ENCODE peak calls at places on chromosomes 2 and 18, in eight cellular contexts. G is A549, Q is ovary, D is K562, P is stomach, X is upper lobe of left lung, B is transverse colon, W is H1. H is an unnamed sample.

GRCh38 chr2:17301437-17301836 is 216.8 kb downstream of the RAD51AP2 start:
- DNase-seq in G (no peak), Q (no peak), D (no peak), P (no peak), X (no peak), B (no peak), W (no peak), H (no peak)

GRCh38 chr2:38444247-38444646 is 67.2 kb upstream of the ATL2 start:
- DNase-seq in G (no peak), Q (no peak), D (no peak), P (no peak), X (no peak), B (no peak), W (no peak), H (no peak)

GRCh38 chr2:95316466-95317122 is 19.4 kb downstream of the KCNIP3 start:
- DNase-seq in G (no peak), Q (no peak), D (no peak), P (no peak), X (no peak), B (no peak), W (no peak), H (no peak)

GRCh38 chr18:54981076-54981475 is 21.8 kb upstream of the CCDC68 start:
- DNase-seq in G (no peak), Q (no peak), D (no peak), P (no peak), X (no peak), B (no peak), W (no peak), H (no peak)

GRCh38 chr2:20436716-20437470 is 10.0 kb upstream of the RHOB start:
- DNase-seq in G (no peak), Q (no peak), D (no peak), P (no peak), X (no peak), B (peak), W (no peak), H (no peak)

GRCh38 chr2:169073972-169074751 is 4.8 kb downstream of the DHRS9 start:
- DNase-seq in G (no peak), Q (no peak), D (no peak), P (no peak), X (no peak), B (no peak), W (no peak), H (no peak)

GRCh38 chr2:58133395-58133794 is 86.8 kb downstream of the VRK2 start:
- DNase-seq in G (no peak), Q (no peak), D (no peak), P (no peak), X (no peak), B (no peak), W (no peak), H (no peak)

GRCh38 chr2:88582030-88582429 is 45.2 kb downstream of the EIF2AK3 start:
- DNase-seq in G (no peak), Q (no peak), D (no peak), P (no peak), X (no peak), B (no peak), W (no peak), H (no peak)

GRCh38 chr2:14720319-14720718 is 87.8 kb downstream of the LRATD1 start:
- DNase-seq in G (no peak), Q (no peak), D (no peak), P (no peak), X (no peak), B (no peak), W (no peak), H (no peak)

GRCh38 chr2:18209934-18210639 is 331.6 kb downstream of the KCNS3 start:
- DNase-seq in G (peak), Q (no peak), D (no peak), P (no peak), X (no peak), B (no peak), W (no peak), H (no peak)

GRCh38 chr2:226690471-226691024 is 109.1 kb downstream of the IRS1 start:
- DNase-seq in G (no peak), Q (no peak), D (no peak), P (no peak), X (no peak), B (no peak), W (no peak), H (no peak)

GRCh38 chr2:86435531-86435930 is 5.6 kb upstream of the KDM3A start:
- DNase-seq in G (no peak), Q (no peak), D (no peak), P (no peak), X (no peak), B (no peak), W (no peak), H (no peak)

GRCh38 chr2:205675861-205676516 is 6.3 kb upstream of the NRP2 start:
- DNase-seq in G (peak), Q (no peak), D (no peak), P (no peak), X (no peak), B (no peak), W (no peak), H (peak)

GRCh38 chr2:71720596-71721361 is 267.4 kb downstream of the DYSF start:
- DNase-seq in G (no peak), Q (no peak), D (no peak), P (no peak), X (no peak), B (no peak), W (no peak), H (peak)

GRCh38 chr2:73980566-73980965 is 4.1 kb upstream of the TET3 start:
- DNase-seq in G (no peak), Q (no peak), D (no peak), P (no peak), X (no peak), B (no peak), W (no peak), H (no peak)

GRCh38 chr2:207066784-207067460 is 98.8 kb downstream of the KLF7 start:
- DNase-seq in G (no peak), Q (no peak), D (no peak), P (no peak), X (no peak), B (no peak), W (no peak), H (no peak)

GRCh38 chr2:229910832-229911412 is 10.9 kb downstream of the TRIP12 start:
- DNase-seq in G (peak), Q (no peak), D (peak), P (no peak), X (no peak), B (no peak), W (no peak), H (no peak)

GRCh38 chr2:42937171-42937875 is 144.9 kb upstream of the HAAO start:
- DNase-seq in G (no peak), Q (no peak), D (no peak), P (no peak), X (no peak), B (no peak), W (no peak), H (no peak)

GRCh38 chr2:12399244-12399643 is 317.5 kb upstream of the TRIB2 start:
- DNase-seq in G (no peak), Q (no peak), D (no peak), P (no peak), X (no peak), B (no peak), W (no peak), H (no peak)

GRCh38 chr2:46999857-47000678 is 84.5 kb upstream of the MCFD2 start:
- DNase-seq in G (no peak), Q (no peak), D (no peak), P (no peak), X (no peak), B (no peak), W (no peak), H (no peak)

GRCh38 chr18:60675801-60676200 is 303.2 kb upstream of the MC4R start:
- DNase-seq in G (no peak), Q (no peak), D (no peak), P (peak), X (no peak), B (no peak), W (no peak), H (no peak)

GRCh38 chr2:100104718-100105677 is 37.4 kb downstream of the AFF3 start:
- DNase-seq in G (no peak), Q (peak), D (peak), P (peak), X (no peak), B (no peak), W (peak), H (no peak)

GRCh38 chr2:207474871-207475485 is 54.8 kb upstream of the CREB1 start:
- DNase-seq in G (peak), Q (no peak), D (peak), P (no peak), X (no peak), B (no peak), W (no peak), H (no peak)

GRCh38 chr2:109131777-109132176 is 2.8 kb downstream of the SH3RF3 start:
- DNase-seq in G (no peak), Q (no peak), D (no peak), P (no peak), X (no peak), B (no peak), W (peak), H (no peak)

GRCh38 chr2:200081221-200081620 is 125.8 kb downstream of the MAIP1 start:
- DNase-seq in G (no peak), Q (no peak), D (no peak), P (no peak), X (no peak), B (no peak), W (no peak), H (no peak)

DNA sequence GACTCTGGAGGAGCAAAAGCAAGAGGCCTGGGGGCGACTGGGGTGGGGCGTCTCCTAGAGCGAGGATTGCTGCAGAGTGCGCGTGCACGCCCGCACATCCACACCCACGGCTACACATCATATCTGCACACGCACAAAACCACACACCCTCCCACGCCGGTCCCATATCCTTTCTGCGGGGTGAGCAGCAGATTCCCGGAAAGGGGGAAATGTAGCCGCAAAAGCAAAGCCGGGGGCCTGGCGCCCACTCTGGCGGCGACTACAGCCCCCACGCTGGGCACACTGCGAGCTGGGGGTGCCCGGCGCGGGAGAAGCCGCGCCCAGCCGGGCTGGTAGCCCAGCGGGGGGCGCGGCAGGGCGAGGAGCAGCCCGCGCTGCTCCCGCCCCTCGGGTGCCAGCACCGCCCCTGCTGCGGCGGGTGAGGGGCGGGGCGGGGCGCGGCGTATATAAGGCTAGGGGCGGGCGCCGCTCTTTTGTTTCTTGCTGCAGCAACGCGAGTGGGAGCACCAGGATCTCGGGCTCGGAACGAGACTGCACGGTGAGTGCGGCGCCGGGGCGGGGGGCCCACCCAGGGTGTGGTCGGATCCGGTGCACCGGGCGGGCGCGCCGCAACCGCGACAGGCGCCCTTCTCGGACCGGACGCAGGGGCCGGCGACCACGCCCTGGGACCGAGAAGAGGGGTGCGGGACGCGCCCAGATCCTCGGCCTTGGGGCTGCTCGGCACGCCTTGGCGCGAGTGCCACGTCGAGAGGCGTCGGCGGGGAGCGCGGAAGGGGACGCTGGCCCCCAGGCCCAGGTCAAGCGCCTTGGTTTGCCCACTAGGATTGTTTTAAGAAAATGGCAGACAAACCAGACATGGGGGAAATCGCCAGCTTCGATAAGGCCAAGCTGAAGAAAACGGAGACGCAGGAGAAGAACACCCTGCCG is at the start of gene TMSB10:
- DNase-seq in G (peak), Q (peak), D (peak), P (peak), X (peak), B (peak), W (peak), H (peak)
- TF ChIP-seq CTCF in G (peak), Q (no peak), D (no peak), P (no peak), X (peak), B (no peak), W (no peak), H (peak)

DNA sequence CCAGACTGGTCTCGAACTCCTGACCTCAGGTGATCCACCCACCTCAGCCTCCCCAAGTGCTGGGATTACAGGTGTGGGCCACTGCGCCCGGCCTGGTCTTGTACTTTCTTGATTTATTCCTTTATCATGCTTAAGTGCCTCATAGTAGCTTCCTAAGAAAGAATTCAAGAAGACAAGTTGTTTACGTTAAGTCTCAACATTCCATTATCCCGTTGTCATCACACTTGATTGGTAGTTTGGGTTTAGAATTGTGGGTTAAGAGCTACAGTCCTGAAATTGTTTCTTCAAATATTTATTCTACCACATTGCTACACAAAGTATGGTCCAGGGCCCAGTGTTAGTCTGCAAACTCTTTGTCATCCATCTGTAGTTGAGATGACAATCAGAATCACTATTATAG is 194.0 kb downstream of the VWC2L start:
- DNase-seq in G (peak), Q (no peak), D (no peak), P (no peak), X (no peak), B (no peak), W (no peak), H (no peak)
- TF ChIP-seq EP300 in G (no peak), Q (no peak), D (no peak), P (no peak), X (no peak), B (no peak), W (no peak), H (no peak)

DNA sequence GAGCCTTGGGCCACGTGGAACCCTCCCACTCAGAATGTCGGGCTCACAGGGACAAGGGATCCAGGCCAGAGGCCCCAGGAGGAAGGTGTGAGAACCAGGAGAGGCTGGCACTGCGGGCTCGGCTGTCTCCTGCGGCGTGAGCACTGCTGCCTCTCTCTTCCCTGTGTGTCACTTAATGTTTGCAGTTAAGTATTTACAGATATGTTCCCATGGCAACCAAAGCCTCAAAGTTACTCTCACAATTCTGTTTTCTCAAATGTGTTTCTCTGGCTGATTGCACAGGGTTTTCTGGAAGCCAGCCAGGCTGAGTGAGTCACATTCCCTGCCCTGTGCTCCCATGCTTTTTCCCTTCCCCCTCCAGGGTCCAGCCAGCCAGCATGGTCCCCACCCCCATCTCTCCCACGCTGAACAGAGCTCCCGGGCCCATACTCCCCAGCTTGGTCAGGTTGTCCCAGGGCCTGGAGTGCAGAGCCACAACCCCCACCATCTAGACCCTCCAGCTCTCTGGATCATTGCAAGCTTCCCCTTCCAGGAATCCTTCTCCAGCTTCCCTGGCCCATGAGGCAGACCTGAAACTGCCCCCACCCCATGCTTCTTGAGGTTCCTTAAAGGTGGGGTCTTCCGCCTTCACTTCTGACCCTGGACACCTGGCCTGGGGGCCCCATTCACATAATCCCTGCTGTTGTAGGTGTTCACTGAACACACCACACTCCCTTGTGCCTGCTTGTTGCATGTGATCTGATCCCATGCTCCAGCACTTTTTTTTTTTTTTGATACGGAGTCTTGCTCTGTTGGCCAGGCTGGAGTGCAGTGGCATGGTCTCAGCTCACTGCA is 265.9 kb downstream of the CELF4 start:
- DNase-seq in G (peak), Q (peak), D (peak), P (peak), X (peak), B (peak), W (no peak), H (peak)
- TF ChIP-seq POLR2A in G (no peak), Q (peak), D (no peak), P (no peak), X (no peak), B (no peak), W (no peak), H (no peak)

GRCh38 chr18:58558514-58558913 is 70.4 kb downstream of the ALPK2 start:
- DNase-seq in G (no peak), Q (no peak), D (no peak), P (no peak), X (no peak), B (no peak), W (no peak), H (no peak)
- TF ChIP-seq CTCF in G (no peak), Q (no peak), D (no peak), P (no peak), X (no peak), B (no peak), W (no peak), H (no peak)

DNA sequence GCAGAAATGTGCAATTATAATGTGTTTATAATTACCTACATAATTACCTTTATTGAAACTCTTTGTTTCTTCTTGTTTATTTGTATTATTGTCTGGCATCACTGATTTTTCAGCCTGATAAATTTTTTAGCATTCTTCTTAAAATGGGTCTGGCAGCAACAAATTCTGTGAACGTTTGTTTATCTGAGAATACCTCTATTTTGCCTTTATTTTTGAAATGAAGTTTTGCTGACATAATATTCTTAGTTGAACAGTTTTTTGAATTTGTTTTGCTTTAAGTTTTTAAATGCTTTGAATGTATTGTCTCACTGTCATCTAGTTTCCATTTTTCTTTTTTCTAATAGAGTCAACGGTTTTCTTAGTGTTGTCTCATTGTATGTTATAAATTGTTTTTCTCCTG is 1152.0 kb upstream of the CDH2 start:
- DNase-seq in G (no peak), Q (no peak), D (no peak), P (no peak), X (no peak), B (no peak), W (no peak), H (no peak)
- TF ChIP-seq EP300 in G (no peak), Q (no peak), D (no peak), P (no peak), X (no peak), B (no peak), W (no peak), H (no peak)

DNA sequence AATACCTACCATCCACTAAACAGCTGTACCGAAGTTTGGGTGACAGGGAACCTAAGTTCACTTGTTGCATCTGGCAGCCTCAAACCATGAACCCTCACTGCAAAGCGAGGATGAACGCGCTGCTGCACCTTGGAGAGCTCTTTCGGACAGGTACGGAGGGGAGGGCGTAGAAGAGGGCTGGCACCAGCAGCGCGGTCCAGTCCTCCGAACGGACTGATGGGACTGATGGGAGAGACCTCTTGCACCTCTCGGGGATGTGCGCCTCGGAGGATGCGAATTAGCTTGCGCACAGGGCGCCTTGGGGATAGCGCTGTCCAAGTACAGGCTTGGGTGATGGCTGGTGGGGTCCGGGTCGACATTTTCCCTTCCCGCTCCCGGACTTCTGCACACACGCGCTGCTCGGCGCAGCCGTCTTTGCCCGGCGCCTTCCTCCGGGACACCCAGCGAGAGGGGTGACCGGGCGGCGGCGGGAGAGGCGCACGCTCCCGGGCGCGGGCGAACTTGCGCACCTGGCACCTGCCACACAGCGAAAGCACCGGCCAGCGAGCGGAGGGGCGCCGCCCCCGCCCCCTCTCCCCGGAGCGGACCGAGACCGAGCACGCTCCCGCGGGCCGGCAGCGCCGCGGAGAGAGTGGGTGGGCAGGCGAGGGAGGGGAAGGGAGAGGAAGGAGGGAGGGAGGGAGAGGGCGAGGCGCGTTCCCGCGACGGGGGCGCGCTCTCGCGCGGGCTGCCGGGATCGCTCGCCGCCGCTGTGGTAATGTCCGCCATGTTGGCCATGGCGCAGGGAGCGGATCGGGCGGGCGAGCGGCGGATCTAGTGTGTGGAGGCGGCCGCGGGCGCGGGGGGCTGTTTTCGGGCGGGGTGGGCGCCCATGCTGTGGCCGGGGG is at the start of gene EPC2:
- DNase-seq in G (peak), Q (peak), D (peak), P (peak), X (peak), B (peak), W (peak), H (peak)
- TF ChIP-seq POLR2A in G (peak), Q (peak), D (peak), P (no peak), X (peak), B (peak), W (peak), H (no peak)

H was measured in tibial nerve.